ENCODE peak calls at places on chromosomes 6 and 20, in eight cellular contexts. L is A549; D is adrenal gland; H is MM.1S; J is foreskin fibroblast; E is fibroblast of the aortic adventitia; N is heart right ventricle; U is CD8-positive, alpha-beta T cell. P is an unnamed sample.

GRCh38 chr20:8860011-8860495 is 208.8 kb upstream of the PLCB4 start:
- DNase-seq in L (peak), U (no peak), D (no peak), N (no peak), H (no peak), J (peak), E (peak), P (peak)

GRCh38 chr20:38032585-38033329 is 499 bp downstream of the TTI1 start:
- DNase-seq in D (peak), U (no peak), H (no peak), E (no peak), J (no peak), N (no peak), L (peak), P (no peak)

GRCh38 chr20:59939052-59939878 is 840 bp downstream of the PPP1R3D start:
- DNase-seq in J (no peak), U (no peak), L (no peak), H (no peak), D (no peak), N (peak), E (peak), P (no peak)

GRCh38 chr20:42949865-42950264 is 239.8 kb downstream of the PTPRT start:
- DNase-seq in E (no peak), U (no peak), N (no peak), H (no peak), D (no peak), J (no peak), L (no peak), P (no peak)

GRCh38 chr6:158223926-158224325 is 55.8 kb downstream of the GTF2H5 start:
- DNase-seq in E (no peak), H (no peak), U (no peak), D (no peak), L (no peak), J (no peak), N (no peak), P (no peak)

GRCh38 chr6:125183391-125183790 is 29.8 kb downstream of the TPD52L1 start:
- DNase-seq in E (no peak), N (no peak), J (no peak), U (no peak), L (no peak), D (peak), H (no peak), P (no peak)

GRCh38 chr20:53839423-53840176 is 230.8 kb downstream of the BCAS1 start:
- DNase-seq in D (peak), U (peak), L (no peak), E (no peak), N (no peak), H (peak), J (no peak), P (no peak)

GRCh38 chr6:36962874-36963273 is 8.3 kb downstream of the PI16 start:
- DNase-seq in E (peak), D (peak), H (no peak), L (peak), N (peak), U (peak), J (peak), P (no peak)

GRCh38 chr6:39301606-39302005 is 12.6 kb downstream of the KCNK17 start:
- DNase-seq in U (no peak), E (no peak), N (no peak), D (peak), J (no peak), L (peak), H (no peak), P (no peak)

GRCh38 chr20:20014659-20015058 is 2.5 kb upstream of the NAA20 start:
- DNase-seq in L (peak), H (no peak), U (no peak), N (no peak), D (no peak), E (no peak), J (no peak), P (no peak)

GRCh38 chr6:170223718-170224693 is 66.9 kb downstream of the DLL1 start:
- DNase-seq in D (no peak), E (no peak), L (no peak), H (no peak), J (no peak), U (no peak), N (peak), P (no peak)

GRCh38 chr6:85185977-85186376 is 263.9 kb upstream of the NT5E start:
- DNase-seq in H (no peak), J (peak), L (no peak), N (no peak), E (peak), D (no peak), U (no peak), P (peak)

GRCh38 chr6:110561708-110562107 is 85.3 kb upstream of the SLC22A16 start:
- DNase-seq in L (no peak), H (no peak), J (no peak), U (no peak), N (no peak), D (no peak), E (no peak), P (no peak)

GRCh38 chr6:32941412-32941784 is 570 bp upstream of the HLA-DMB start:
- DNase-seq in J (no peak), D (no peak), H (peak), E (no peak), U (peak), L (no peak), N (no peak), P (no peak)

GRCh38 chr6:46888031-46888430 is 33.7 kb downstream of the ADGRF5 start:
- DNase-seq in L (no peak), J (no peak), U (no peak), H (no peak), E (no peak), D (no peak), N (no peak), P (no peak)

GRCh38 chr20:62700261-62700925 is 8.2 kb upstream of the NTSR1 start:
- DNase-seq in D (no peak), H (no peak), N (no peak), J (no peak), L (no peak), E (no peak), U (no peak), P (no peak)

GRCh38 chr6:155216312-155217028 is 47.3 kb upstream of the CLDN20 start:
- DNase-seq in E (no peak), D (no peak), N (no peak), J (no peak), H (no peak), L (no peak), U (no peak), P (no peak)

GRCh38 chr6:156657311-156657710 is 119.9 kb upstream of the ARID1B start:
- DNase-seq in U (no peak), H (no peak), E (no peak), N (peak), D (no peak), L (no peak), J (no peak), P (no peak)

GRCh38 chr20:11718474-11719094 is 199.1 kb upstream of the BTBD3 start:
- DNase-seq in U (no peak), J (no peak), H (no peak), D (no peak), N (no peak), L (no peak), E (no peak), P (no peak)

GRCh38 chr6:133595076-133595868 is 293.6 kb upstream of the TCF21 start:
- DNase-seq in D (no peak), H (no peak), E (peak), N (no peak), U (no peak), L (peak), J (peak), P (no peak)

GRCh38 chr6:135853227-135853626 is 1.7 kb downstream of the PDE7B start:
- DNase-seq in L (peak), U (no peak), D (no peak), J (no peak), H (no peak), N (no peak), E (peak), P (no peak)

GRCh38 chr6:71119560-71119959 is 162.7 kb upstream of the B3GAT2 start:
- DNase-seq in H (no peak), N (no peak), L (no peak), U (no peak), E (no peak), D (no peak), J (no peak), P (no peak)

GRCh38 chr6:27428502-27428901 is 39.9 kb downstream of the ZNF391 start:
- DNase-seq in E (no peak), D (no peak), N (no peak), U (no peak), H (no peak), L (no peak), J (no peak), P (no peak)

GRCh38 chr6:2940010-2940850 is 31.1 kb downstream of the SERPINB6 start:
- DNase-seq in D (no peak), J (no peak), L (peak), E (no peak), H (peak), U (peak), N (no peak), P (no peak)

GRCh38 chr6:16688984-16689636 is 72.2 kb downstream of the ATXN1 start:
- DNase-seq in D (no peak), L (peak), N (no peak), U (no peak), H (no peak), J (peak), E (peak), P (no peak)

GRCh38 chr6:129645371-129646139 is 64.4 kb downstream of the ARHGAP18 start:
- DNase-seq in U (no peak), N (no peak), E (no peak), L (peak), D (no peak), J (no peak), H (no peak), P (no peak)

GRCh38 chr20:21534453-21534852 is 20.6 kb upstream of the NKX2-2 start:
- DNase-seq in U (no peak), D (no peak), H (peak), N (no peak), J (no peak), E (no peak), L (no peak), P (no peak)

GRCh38 chr6:156102129-156102528 is 646.5 kb upstream of the NOX3 start:
- DNase-seq in J (no peak), E (peak), D (no peak), U (no peak), L (peak), N (no peak), H (no peak), P (no peak)

GRCh38 chr6:136039185-136039584 is 187.7 kb downstream of the PDE7B start:
- DNase-seq in J (no peak), L (no peak), H (no peak), N (no peak), D (no peak), E (peak), U (no peak), P (no peak)

GRCh38 chr6:86966271-86966670 is 28.9 kb downstream of the HTR1E start:
- DNase-seq in L (no peak), U (no peak), E (no peak), D (no peak), N (no peak), H (no peak), J (no peak), P (no peak)

GRCh38 chr20:59747671-59748515 is 143.6 kb downstream of the PHACTR3 start:
- DNase-seq in L (no peak), H (no peak), N (no peak), E (no peak), U (no peak), D (no peak), J (no peak), P (no peak)

GRCh38 chr6:52640170-52640569 is 30.7 kb upstream of the TMEM14A start:
- DNase-seq in N (no peak), J (no peak), E (no peak), L (no peak), D (no peak), U (no peak), H (no peak), P (no peak)

GRCh38 chr20:51760905-51761544 is 7.2 kb downstream of the ATP9A start:
- DNase-seq in L (peak), U (no peak), E (peak), H (no peak), D (no peak), J (no peak), N (no peak), P (no peak)

GRCh38 chr20:45325367-45325766 is 17.3 kb upstream of the MATN4 start:
- DNase-seq in H (no peak), L (no peak), D (no peak), N (no peak), U (no peak), E (no peak), J (no peak), P (no peak)

GRCh38 chr6:166942393-166943168 is 13.8 kb downstream of the RNASET2 start:
- DNase-seq in U (no peak), N (no peak), L (no peak), E (no peak), J (no peak), H (no peak), D (no peak), P (no peak)

GRCh38 chr6:89411269-89412070 is 603 bp downstream of the RRAGD start:
- DNase-seq in E (no peak), H (peak), J (no peak), N (peak), U (peak), D (peak), L (no peak), P (no peak)

GRCh38 chr6:147158881-147159280 is 45.3 kb upstream of the STXBP5 start:
- DNase-seq in U (no peak), E (no peak), H (no peak), L (no peak), N (no peak), J (no peak), D (no peak), P (no peak)

GRCh38 chr6:147160593-147160992 is 43.6 kb upstream of the STXBP5 start:
- DNase-seq in U (no peak), N (no peak), E (no peak), J (no peak), D (no peak), L (no peak), H (no peak), P (no peak)

GRCh38 chr6:147157930-147158329 is 46.3 kb upstream of the STXBP5 start:
- DNase-seq in J (no peak), E (no peak), N (no peak), U (no peak), D (no peak), L (no peak), H (no peak), P (no peak)

GRCh38 chr6:147161253-147161973 is 42.8 kb upstream of the STXBP5 start:
- DNase-seq in D (no peak), H (no peak), L (no peak), U (no peak), E (no peak), J (no peak), N (no peak), P (no peak)

DNA sequence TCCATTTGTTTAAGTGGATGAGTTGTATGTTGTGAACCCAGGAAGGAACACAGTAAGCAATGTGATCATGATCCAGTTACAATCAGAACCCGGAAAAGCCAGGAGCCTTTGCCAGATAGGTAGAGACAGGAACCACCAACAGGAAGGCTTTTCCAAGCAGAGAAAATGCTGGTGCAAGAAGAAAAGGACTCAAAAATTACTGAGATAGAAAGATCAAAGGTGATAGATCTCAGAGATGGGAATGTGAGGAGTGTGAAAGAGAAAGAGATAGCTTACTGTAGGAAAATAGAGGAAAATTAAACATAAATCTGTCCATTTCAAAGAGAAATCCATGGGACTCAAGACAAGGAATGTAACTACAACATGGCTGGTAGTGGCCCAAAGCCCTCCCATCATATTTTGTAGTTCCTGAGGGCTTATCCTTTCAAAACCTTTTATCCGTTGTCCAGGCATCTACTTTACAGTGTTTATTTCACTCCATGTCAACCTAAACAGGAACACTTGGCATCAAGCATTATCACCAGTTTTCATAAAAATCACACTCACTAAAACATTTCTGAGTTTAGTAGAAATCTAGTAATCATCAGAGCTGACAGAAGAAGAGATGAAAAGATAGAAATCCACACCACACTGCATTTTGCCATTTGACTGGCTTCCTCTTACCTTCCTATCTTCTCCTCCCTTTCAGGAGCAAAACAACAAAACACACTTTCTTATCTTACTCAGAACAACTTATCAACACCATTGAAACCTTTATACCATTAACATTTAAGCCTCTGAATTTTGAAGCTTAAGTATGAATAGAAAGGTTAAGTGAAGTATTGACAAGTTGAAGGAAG is 44.5 kb upstream of the STXBP5 start:
- DNase-seq in L (no peak), U (no peak), D (no peak), N (no peak), H (no peak), J (no peak), E (no peak), P (no peak)
- H3K4me3 ChIP-seq in L (no peak), U (no peak), D (no peak), N (no peak), H (no peak), J (no peak), E (no peak), P (no peak)

GRCh38 chr20:958936-959815 is 42.9 kb downstream of the RSPO4 start:
- DNase-seq in E (no peak), J (no peak), N (no peak), U (no peak), L (no peak), D (no peak), H (no peak), P (no peak)
- TF ChIP-seq CTCF in E (no peak), J (no peak), N (no peak), U (no peak), L (no peak), D (no peak), H (no peak), P (no peak)

DNA sequence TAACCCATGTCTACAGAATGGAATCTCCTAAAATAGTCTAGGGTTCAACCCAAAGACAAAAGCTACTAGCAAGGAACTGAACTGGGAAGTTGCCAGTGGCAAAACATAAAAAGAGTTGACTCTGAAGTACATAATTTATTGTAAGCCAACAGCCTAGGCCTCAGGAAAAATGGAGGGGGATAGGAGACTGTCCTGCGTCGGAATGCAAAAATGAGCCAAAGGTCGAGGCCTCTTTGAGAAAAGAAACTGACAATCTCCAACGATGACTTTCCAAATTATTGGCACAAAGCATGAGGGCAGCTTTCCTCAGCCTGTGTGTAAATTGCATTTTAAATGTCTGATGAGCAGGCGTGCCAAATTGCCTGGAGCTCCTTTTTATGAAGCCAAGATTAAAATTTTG is 2.1 kb downstream of the COL12A1 start:
- DNase-seq in H (no peak), D (peak), E (peak), L (no peak), J (no peak), U (no peak), N (no peak), P (no peak)
- H3K4me3 ChIP-seq in H (no peak), D (no peak), E (peak), L (peak), J (peak), U (no peak), N (peak), P (peak)

GRCh38 chr20:33753763-33754162 is 22.0 kb downstream of the ZNF341 start:
- DNase-seq in U (no peak), J (no peak), N (no peak), L (no peak), E (no peak), H (no peak), D (peak), P (no peak)

GRCh38 chr20:33757046-33757445 is 25.2 kb downstream of the ZNF341 start:
- DNase-seq in H (no peak), E (no peak), N (no peak), U (no peak), L (no peak), D (no peak), J (no peak), P (no peak)

GRCh38 chr20:33753143-33753542 is 21.3 kb downstream of the ZNF341 start:
- DNase-seq in L (no peak), E (no peak), D (no peak), N (no peak), U (no peak), J (no peak), H (no peak), P (no peak)

GRCh38 chr20:33746325-33746998 is 14.7 kb downstream of the ZNF341 start:
- DNase-seq in H (no peak), J (no peak), N (no peak), E (no peak), L (no peak), D (no peak), U (no peak), P (no peak)

DNA sequence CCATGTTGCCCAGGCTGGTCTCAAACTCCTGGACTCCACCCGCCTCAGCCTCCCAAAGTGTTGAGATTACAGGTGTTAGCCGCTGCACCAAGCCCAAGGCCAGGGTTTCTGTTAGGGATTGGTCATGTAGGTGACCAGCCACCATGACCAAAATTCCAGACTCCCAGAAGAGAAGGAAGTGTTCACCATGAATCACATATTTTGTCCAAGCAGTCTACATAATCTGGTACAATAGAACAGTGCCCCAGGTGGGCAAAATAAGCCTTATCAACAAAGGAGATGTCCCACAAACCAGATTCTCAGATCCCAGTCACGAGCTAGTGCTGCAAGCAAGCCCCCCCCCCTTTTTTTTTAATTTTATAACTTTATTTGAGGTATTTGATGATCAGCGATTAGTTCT is 20.0 kb downstream of the ZNF341 start:
- DNase-seq in L (no peak), U (no peak), H (no peak), N (no peak), E (no peak), J (no peak), D (no peak), P (no peak)
- TF ChIP-seq CTCF in L (no peak), U (no peak), H (no peak), N (no peak), E (no peak), J (no peak), D (no peak), P (no peak)

GRCh38 chr20:56949318-56949717 is 317.1 kb downstream of the BMP7 start:
- DNase-seq in U (no peak), N (no peak), H (no peak), E (no peak), D (no peak), L (peak), J (no peak), P (no peak)
- H3K4me3 ChIP-seq in U (no peak), N (no peak), H (no peak), E (no peak), D (no peak), L (no peak), J (no peak), P (no peak)

P was measured in AG09309.